ENCODE peak calls at places on chromosomes 5 and 9, in seven cellular contexts. O, D, H, N, P, I and W are unnamed samples.

GRCh38 chr5:72015103-72015548 is 92.1 kb upstream of the MAP1B start:
- DNase-seq in O (peak), N (peak), P (peak), H (no peak), I (peak), D (peak), W (no peak)

GRCh38 chr9:129459550-129460322 is 161.2 kb downstream of the C9orf50 start:
- DNase-seq in D (no peak), N (no peak), H (no peak), I (no peak), O (no peak), P (no peak), W (no peak)

GRCh38 chr9:108933231-108933630 is 693 bp downstream of the ELP1 start:
- DNase-seq in P (no peak), D (peak), H (no peak), N (no peak), O (no peak), I (no peak), W (no peak)

GRCh38 chr5:79235222-79235577 is 731 bp upstream of the JMY start:
- DNase-seq in H (no peak), I (no peak), N (no peak), P (no peak), D (peak), O (peak), W (no peak)

GRCh38 chr5:31783246-31783645 is 144.3 kb downstream of the PDZD2 start:
- DNase-seq in H (no peak), P (no peak), N (no peak), I (no peak), O (no peak), D (no peak), W (no peak)

GRCh38 chr5:33046091-33046490 is 335.0 kb downstream of the NPR3 start:
- DNase-seq in P (no peak), I (no peak), H (no peak), D (no peak), O (no peak), N (no peak), W (no peak)

GRCh38 chr9:137277329-137278041 is at the start of gene TOR4A:
- DNase-seq in P (no peak), H (no peak), I (peak), D (peak), N (peak), O (peak), W (peak)

GRCh38 chr9:87725900-87726709 is at the start of gene CTSL:
- DNase-seq in D (peak), I (peak), O (peak), H (peak), P (peak), N (peak), W (no peak)

GRCh38 chr5:59593608-59594007 is 299.9 kb downstream of the PDE4D start:
- DNase-seq in P (no peak), I (no peak), D (no peak), H (no peak), N (no peak), O (no peak), W (no peak)

GRCh38 chr9:128120061-128120740 is 7.3 kb downstream of the PTGES2 start:
- DNase-seq in O (no peak), D (no peak), N (no peak), H (no peak), I (no peak), P (no peak), W (no peak)

GRCh38 chr9:120490888-120491595 is 88.9 kb downstream of the CDK5RAP2 start:
- DNase-seq in N (no peak), P (no peak), I (no peak), D (no peak), O (no peak), H (no peak), W (peak)

GRCh38 chr5:138789771-138790242 is 36.6 kb downstream of the CTNNA1 start:
- DNase-seq in N (peak), O (peak), P (peak), I (peak), H (no peak), D (peak), W (no peak)
- TF ChIP-seq RFX5 in N (no peak), O (no peak), P (no peak), I (no peak), H (no peak), D (no peak), W (no peak)

DNA sequence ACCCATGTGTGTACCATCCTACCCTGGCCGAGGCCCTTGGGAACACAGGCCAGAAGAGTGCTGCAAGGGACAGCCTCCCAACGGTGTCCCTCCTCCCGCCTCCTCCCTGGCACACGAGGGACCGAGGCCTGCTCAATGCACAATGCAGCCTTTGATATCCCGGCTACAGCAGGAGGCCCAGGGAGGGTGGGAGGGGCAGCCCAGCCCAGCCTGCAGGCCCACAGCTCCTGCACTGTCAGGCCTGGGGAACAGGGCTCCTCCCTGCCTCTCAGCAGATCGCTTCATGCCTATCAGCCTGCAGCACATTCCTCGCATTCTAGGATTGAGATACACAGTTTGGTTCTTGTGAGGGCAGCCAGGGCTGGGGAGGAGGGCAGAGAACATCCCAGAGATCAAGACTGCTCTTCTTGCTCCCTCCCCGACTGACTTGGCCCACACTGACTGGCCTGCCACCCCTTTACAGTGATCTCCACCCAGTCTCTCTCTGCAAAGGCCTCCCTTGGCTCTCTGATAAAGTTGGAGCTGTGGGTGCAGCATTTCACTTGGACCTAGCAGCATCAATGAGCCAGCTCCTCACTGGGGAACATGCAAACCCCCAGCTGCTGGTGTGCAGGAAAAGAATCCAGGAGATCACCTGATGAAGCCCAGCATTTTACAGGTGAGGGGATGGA is at the start of gene SH3TC2:
- DNase-seq in I (no peak), N (peak), P (no peak), O (peak), H (peak), D (peak), W (no peak)
- TF ChIP-seq RFX5 in I (no peak), N (no peak), P (no peak), O (no peak), H (no peak), D (no peak), W (no peak)

DNA sequence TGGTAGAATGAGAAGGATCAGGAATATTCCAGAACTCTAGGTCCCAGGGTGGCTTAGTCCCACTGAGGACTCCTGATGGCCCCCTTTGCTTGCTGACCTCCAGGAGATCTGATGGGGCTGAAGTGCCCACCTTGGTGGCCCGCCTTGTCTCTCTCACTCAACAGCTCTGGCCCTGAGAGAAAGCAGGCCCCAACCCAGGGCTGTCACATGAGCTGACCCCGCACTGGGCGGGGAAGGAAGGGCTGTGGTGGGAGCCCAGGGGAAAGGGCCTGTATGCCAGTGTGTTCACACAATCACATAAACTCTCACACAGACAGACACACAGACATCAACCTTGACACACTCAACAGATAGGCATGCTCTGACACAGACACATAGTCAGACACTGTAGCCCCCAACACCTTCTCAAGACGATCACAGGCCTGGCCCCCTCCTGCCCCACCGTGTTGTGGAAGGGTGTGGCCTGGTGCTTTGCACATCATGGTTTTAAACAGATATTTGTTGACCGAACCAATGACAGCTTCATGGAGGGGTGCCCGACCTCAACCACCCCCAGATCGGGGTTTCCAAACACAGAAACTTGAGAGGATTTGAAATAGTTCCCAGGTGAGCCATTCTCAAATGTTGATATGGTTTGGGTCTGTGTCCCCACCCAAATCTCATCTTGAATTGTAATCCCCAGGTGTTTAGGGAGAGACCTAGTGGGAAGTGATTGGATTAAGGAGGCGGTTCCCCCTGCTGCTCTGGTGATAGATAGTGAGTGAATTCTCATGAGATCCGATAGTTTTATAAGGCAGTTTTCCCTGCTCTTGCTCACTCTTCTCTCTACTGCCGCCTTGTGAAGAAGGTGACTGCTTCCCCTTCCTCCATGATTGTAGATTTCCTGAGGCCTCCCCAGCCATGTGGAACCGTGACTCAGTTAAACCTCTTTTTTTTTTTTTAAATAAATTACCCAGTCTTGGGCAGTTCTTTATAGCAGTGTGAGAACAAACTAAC is 48.5 kb upstream of the HAND1 start:
- DNase-seq in D (no peak), P (no peak), O (no peak), H (no peak), I (no peak), N (no peak), W (no peak)
- TF ChIP-seq RFX5 in D (no peak), P (no peak), O (no peak), H (no peak), I (no peak), N (no peak), W (no peak)

DNA sequence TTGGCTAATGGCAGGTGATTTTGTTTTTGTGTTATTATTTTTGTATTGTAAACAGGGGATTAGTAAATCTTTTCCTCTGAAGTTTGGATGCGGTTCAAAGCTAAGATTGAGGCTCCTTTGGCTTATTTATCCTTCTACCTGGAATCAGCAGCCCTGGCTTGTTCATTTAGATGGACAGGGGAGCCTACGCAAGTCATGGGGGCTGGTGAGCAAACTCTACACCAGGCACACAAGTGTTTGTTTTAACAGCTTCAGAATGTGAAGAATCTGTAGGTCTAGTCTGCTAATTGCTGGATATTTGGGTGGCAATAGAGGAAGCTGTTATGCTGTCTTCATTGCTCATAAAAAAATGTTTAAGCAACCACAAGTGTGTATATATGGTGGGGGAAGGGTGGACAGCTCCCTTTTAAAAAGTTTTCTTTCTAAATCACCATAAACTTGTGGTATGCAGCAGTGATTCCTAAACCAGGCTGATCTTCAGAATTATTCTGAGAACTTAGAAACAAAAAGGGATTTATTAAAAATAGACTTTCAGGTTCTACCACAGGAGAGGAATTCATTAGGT is 20.7 kb downstream of the ZNF462 start:
- DNase-seq in N (no peak), I (no peak), H (no peak), O (no peak), P (no peak), D (peak), W (no peak)
- TF ChIP-seq RFX5 in N (no peak), I (no peak), H (no peak), O (no peak), P (no peak), D (no peak), W (no peak)